ENCODE peak calls at places on chromosomes 16 and 17, in eight cellular contexts. Y is GM03348; P is PC-9; Z is stimulated activated CD4-positive, alpha-beta T cell treated with anti-CD3 and anti-CD28 coated beads, Interleukin-1b, Interleukin-23, amount 100 ng/mL, for 24 hours; B is neuronal stem cell; F is upper lobe of right lung; T is Calu3; K is endothelial cell. R is an unnamed sample.

GRCh38 chr17:4049546-4049945 is 85.3 kb upstream of the ATP2A3 start:
- DNase-seq in B (no peak), Y (no peak), K (no peak), T (no peak), F (no peak), P (no peak), Z (no peak), R (no peak)

GRCh38 chr17:41985919-41986318 is 19.3 kb downstream of the CNP start:
- DNase-seq in Z (no peak), T (no peak), F (no peak), B (no peak), P (no peak), K (no peak), Y (no peak), R (no peak)

GRCh38 chr17:80817321-80817845 is 174.3 kb upstream of the CHMP6 start:
- DNase-seq in P (no peak), K (no peak), F (peak), Z (no peak), T (no peak), Y (no peak), B (no peak), R (no peak)

GRCh38 chr16:86671486-86672214 is 93.3 kb downstream of the FOXL1 start:
- DNase-seq in F (no peak), P (no peak), B (no peak), Z (no peak), T (no peak), Y (no peak), K (no peak), R (no peak)

GRCh38 chr17:6437466-6437865 is 2.5 kb upstream of the AIPL1 start:
- DNase-seq in B (no peak), F (no peak), T (no peak), P (no peak), K (no peak), Y (no peak), Z (no peak), R (no peak)

GRCh38 chr16:51949260-51949659 is 597.7 kb downstream of the TOX3 start:
- DNase-seq in Z (no peak), K (no peak), T (no peak), F (no peak), B (no peak), Y (no peak), P (no peak), R (no peak)

GRCh38 chr16:85491798-85492616 is 121.1 kb upstream of the GSE1 start:
- DNase-seq in P (peak), B (no peak), F (peak), Y (no peak), K (no peak), Z (no peak), T (peak), R (no peak)

GRCh38 chr17:31452561-31453110 is 61.2 kb downstream of the RAB11FIP4 start:
- DNase-seq in B (no peak), P (no peak), K (no peak), Y (no peak), T (no peak), F (no peak), Z (no peak), R (no peak)

GRCh38 chr16:26993511-26993910 is 73.2 kb upstream of the C16orf82 start:
- DNase-seq in B (no peak), T (no peak), Z (no peak), Y (no peak), K (no peak), P (no peak), F (no peak), R (no peak)

GRCh38 chr17:82923366-82924113 is 83.7 kb upstream of the ZNF750 start:
- DNase-seq in Y (no peak), Z (no peak), B (no peak), F (no peak), P (no peak), K (no peak), T (no peak), R (no peak)

GRCh38 chr17:62824290-62825135 is 16.4 kb upstream of the MARCHF10 start:
- DNase-seq in K (no peak), T (peak), B (peak), Y (peak), Z (no peak), F (no peak), P (peak), R (peak)

GRCh38 chr16:4025428-4025827 is 90.8 kb downstream of the ADCY9 start:
- DNase-seq in K (no peak), P (no peak), B (no peak), Z (no peak), Y (no peak), T (no peak), F (no peak), R (no peak)

GRCh38 chr16:35208001-35208935 is 1748.9 kb downstream of the TP53TG3F start:
- DNase-seq in P (no peak), B (no peak), T (no peak), K (no peak), F (peak), Y (no peak), Z (no peak), R (no peak)

GRCh38 chr17:4609761-4610160 is 25.4 kb downstream of the SMTNL2 start:
- DNase-seq in K (no peak), B (no peak), Z (no peak), F (peak), T (no peak), P (no peak), Y (no peak), R (no peak)

GRCh38 chr16:85037050-85037410 is 9.4 kb downstream of the KIAA0513 start:
- DNase-seq in K (no peak), P (peak), B (no peak), Y (no peak), F (no peak), Z (peak), T (peak), R (peak)

R was measured in keratinocyte.